ENCODE peak calls at places on chromosomes 12 and 14, in five cellular contexts. W is mammary epithelial cell, P is WERI-Rb-1, B is lower leg skin, F is coronary artery. M is an unnamed sample.

GRCh38 chr14:53167602-53168328 is 14.6 kb upstream of the DDHD1 start:
- DNase-seq in W (no peak), B (no peak), P (no peak), F (no peak), M (no peak)

GRCh38 chr14:103074699-103075341 is 9.2 kb upstream of the LBHD2 start:
- DNase-seq in F (no peak), B (peak), W (no peak), P (no peak), M (no peak)

GRCh38 chr12:109588461-109589239 is 15.1 kb downstream of the MVK start:
- DNase-seq in P (no peak), B (no peak), F (no peak), W (no peak), M (no peak)

GRCh38 chr12:27754795-27755194 is 25.2 kb upstream of the KLHL42 start:
- DNase-seq in P (no peak), B (no peak), F (no peak), W (no peak), M (no peak)

GRCh38 chr14:32985881-32986280 is 47.2 kb downstream of the NPAS3 start:
- DNase-seq in B (no peak), F (no peak), W (no peak), P (no peak), M (no peak)

GRCh38 chr14:35558680-35559079 is 24.7 kb downstream of the INSM2 start:
- DNase-seq in P (peak), W (no peak), F (no peak), B (no peak), M (no peak)

GRCh38 chr12:38456769-38457168 is 140.2 kb downstream of the ALG10B start:
- DNase-seq in P (no peak), B (no peak), W (peak), F (no peak), M (no peak)

GRCh38 chr14:72480465-72481243 is 413.2 kb downstream of the DPF3 start:
- DNase-seq in F (no peak), W (no peak), B (peak), P (no peak), M (no peak)

GRCh38 chr12:67772276-67773169 is 124.0 kb downstream of the DYRK2 start:
- DNase-seq in P (peak), B (no peak), W (no peak), F (no peak), M (no peak)

GRCh38 chr12:59452259-59452658 is 143.6 kb upstream of the SLC16A7 start:
- DNase-seq in P (no peak), W (peak), F (no peak), B (no peak), M (no peak)

GRCh38 chr12:15005064-15005463 is 32.2 kb downstream of the PDE6H start:
- DNase-seq in B (no peak), P (no peak), W (no peak), F (no peak), M (no peak)

DNA sequence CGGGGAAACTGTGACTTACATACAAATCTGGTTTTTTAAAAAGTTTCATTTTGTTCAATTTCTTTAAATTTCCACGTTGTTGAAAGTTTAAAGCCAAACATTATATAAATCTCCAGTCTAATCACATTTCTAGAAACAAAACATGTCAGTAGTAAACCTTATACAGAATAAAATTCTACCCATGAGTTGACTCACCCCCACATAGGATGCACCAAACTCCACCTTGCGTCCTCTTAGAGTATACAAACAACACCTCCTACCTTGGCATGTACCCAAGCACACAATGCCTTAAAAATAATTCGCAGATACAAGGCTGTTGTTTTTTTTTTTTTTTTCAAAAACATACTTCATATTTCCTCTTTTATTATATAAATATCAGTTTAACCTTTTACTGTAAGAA is 3.4 kb downstream of the FBXL14 start:
- DNase-seq in P (no peak), F (no peak), B (no peak), W (peak), M (no peak)
- TF ChIP-seq CTCF in P (no peak), F (no peak), B (no peak), W (peak), M (no peak)

DNA sequence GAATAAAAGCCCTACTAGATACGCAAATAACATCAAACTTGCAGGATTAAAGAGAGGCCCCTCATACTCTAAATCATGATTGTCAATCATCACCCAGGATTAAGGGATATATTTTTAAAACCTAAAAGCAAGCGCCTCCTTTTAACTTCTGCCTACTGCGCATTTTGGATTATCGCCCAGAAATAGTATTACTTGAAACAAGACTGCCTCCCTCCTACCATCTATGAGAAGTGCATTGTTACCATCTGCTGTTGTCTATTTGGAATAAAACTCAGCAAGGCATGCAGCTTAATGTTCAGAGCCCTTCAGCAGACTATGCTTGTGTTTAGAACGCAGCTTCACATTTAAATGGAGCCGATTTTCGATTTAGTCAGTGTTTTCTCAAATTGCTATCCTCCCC is 79.6 kb downstream of the EXOC5 start:
- DNase-seq in P (peak), F (no peak), W (peak), B (no peak), M (no peak)
- TF ChIP-seq CTCF in P (peak), F (no peak), W (no peak), B (no peak), M (no peak)

GRCh38 chr14:26163761-26164160 is 434.1 kb downstream of the NOVA1 start:
- DNase-seq in F (no peak), B (no peak), W (no peak), P (peak), M (no peak)
- TF ChIP-seq CTCF in F (no peak), B (no peak), W (no peak), P (peak), M (no peak)

DNA sequence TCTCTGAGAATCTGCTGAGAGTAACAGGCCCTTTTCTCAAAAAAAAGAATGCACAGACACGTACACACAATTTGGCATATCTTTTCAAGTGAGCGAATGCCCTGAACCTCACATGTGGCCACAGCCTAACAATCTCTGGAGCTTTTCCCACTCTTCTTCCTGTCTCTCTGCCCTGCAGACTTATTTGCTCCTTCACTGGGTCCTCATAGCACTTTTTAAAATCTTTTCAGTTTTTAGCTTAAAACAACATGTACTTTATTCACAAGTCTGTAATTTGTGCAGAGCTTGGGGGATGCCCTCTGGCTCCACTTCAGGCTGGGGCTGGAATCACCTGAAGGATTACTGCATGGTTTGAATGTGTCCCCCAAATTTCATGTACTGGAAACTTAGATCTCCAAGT is 9.0 kb downstream of the MAP1LC3B2 start:
- DNase-seq in W (no peak), F (no peak), P (no peak), B (no peak), M (no peak)
- TF ChIP-seq CTCF in W (no peak), F (no peak), P (no peak), B (no peak), M (no peak)

DNA sequence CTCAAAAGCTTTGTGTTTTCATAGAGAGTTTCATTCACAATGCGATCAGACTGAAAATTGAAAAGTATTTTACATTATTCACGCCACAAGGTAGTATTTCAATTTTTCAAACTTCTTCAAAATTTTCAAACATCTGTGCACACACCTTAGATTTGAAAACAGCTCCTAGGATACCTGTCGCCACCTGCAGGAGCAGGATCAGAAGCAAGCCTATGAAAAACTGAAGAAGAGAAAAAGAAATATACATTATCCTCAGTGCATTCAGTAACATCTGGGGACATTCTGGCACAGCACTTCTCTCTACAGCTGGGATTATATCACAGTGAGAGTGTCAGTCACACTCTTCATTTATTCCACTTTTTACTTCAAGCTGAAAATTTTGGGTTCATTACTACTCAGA is 19.8 kb downstream of the TSPAN8 start:
- DNase-seq in W (no peak), B (no peak), F (no peak), P (no peak), M (no peak)
- TF ChIP-seq CTCF in W (no peak), B (no peak), F (no peak), P (no peak), M (no peak)

GRCh38 chr14:94572637-94573303 is 8.5 kb upstream of the SERPINA5 start:
- DNase-seq in F (peak), W (no peak), P (no peak), B (peak), M (no peak)
- TF ChIP-seq CTCF in F (no peak), W (no peak), P (no peak), B (no peak), M (no peak)

GRCh38 chr14:22814373-22814772 is 862 bp downstream of the SLC7A7 start:
- DNase-seq in B (no peak), W (no peak), F (no peak), P (no peak), M (no peak)

GRCh38 chr14:22813145-22813544 is 2.1 kb downstream of the SLC7A7 start:
- DNase-seq in F (no peak), P (no peak), B (no peak), W (no peak), M (no peak)

GRCh38 chr14:22814945-22815713 is at the start of gene SLC7A7:
- DNase-seq in W (no peak), P (no peak), F (no peak), B (no peak), M (no peak)

GRCh38 chr14:22811752-22812151 is 3.5 kb downstream of the SLC7A7 start:
- DNase-seq in B (no peak), F (no peak), P (no peak), W (no peak), M (no peak)

GRCh38 chr14:22812744-22813143 is 2.5 kb downstream of the SLC7A7 start:
- DNase-seq in P (no peak), W (no peak), F (no peak), B (no peak), M (no peak)
- TF ChIP-seq CTCF in P (no peak), W (no peak), F (no peak), B (no peak), M (peak)

GRCh38 chr12:32254260-32254659 is 145.1 kb upstream of the FGD4 start:
- DNase-seq in F (no peak), W (no peak), B (no peak), P (no peak), M (no peak)

GRCh38 chr12:32252199-32253073 is 145.8 kb downstream of the BICD1 start:
- DNase-seq in W (no peak), B (no peak), P (peak), F (no peak), M (peak)

GRCh38 chr12:32249701-32250270 is 143.1 kb downstream of the BICD1 start:
- DNase-seq in W (peak), B (no peak), F (no peak), P (no peak), M (no peak)

GRCh38 chr12:32253154-32253795 is 146.1 kb upstream of the FGD4 start:
- DNase-seq in W (no peak), B (no peak), F (no peak), P (no peak), M (no peak)

DNA sequence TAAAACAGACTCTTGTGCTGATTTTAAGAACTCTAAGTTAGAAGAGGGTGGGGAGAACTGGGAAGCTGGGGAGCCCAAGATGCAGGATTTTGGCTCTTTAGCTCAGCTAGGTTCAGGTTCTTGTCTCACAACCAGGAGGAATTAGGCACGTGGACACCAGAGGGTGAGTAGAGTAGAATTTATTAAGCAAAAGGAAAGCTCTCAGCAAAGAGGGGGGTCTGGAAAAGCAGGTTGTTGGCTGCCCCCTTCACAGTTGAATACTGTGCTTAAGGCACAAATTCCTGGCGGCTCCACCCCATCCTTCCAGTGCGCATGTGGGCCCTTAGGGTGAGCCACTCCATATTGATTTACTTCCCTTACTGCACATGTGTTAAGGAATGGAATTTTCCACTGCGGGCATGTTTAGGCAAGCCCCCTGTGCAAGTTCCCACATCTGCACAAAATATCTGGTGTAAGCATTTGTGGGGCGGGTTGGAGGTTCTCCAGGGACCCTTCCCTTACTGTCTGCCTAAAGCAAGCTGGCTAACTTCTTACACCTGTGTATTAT is 142.0 kb downstream of the BICD1 start:
- DNase-seq in F (no peak), P (no peak), B (no peak), W (peak), M (no peak)
- TF ChIP-seq CTCF in F (no peak), P (no peak), B (no peak), W (no peak), M (no peak)

DNA sequence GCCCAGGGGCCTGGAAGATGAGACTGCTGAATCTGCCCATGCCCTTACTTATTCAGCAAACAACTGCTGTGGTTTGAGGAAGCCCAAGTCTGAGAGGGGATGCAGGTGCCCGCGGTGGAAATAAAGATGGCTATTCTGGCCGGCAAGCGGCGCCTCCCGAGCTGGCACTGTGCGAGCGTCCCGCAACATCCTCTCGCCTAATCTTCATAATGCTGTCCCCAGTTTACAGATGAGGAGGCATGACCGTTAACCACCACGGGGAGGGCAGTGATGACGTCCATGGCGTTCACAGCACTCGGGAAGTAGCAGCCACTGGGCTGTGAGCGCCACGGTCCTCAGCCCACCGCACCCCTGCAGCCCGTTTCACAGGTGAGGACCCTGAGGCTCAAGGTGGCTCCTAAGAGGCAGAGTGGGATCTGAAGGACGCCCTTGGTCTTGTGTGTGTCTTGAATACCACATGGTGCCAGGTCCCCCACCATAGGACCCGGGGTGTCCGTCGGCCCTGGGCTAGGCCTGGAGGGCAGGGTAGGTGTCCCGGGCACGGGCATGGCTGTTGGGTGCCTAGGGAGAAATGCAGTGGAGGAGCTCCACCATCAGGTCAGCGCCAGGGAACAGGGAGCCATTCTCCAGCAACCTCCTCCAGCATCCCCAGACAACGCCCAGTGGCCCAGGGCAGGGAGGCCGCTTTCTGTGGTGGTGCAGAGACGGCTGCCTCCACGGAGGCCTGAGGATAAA is 20.2 kb downstream of the CHGA start:
- DNase-seq in B (no peak), P (no peak), W (no peak), F (no peak), M (no peak)
- TF ChIP-seq CTCF in B (no peak), P (no peak), W (no peak), F (no peak), M (no peak)

M was measured in GM20000.